ENCODE peak calls at places on chromosomes 13 and 19, in four cellular contexts. N, P, J and K are unnamed samples. For H3K9me3 and H3K4me1, the result is how much of the 10 kb centered on the place peaks cover.

GRCh38 chr19:12139309-12139708 is 841 bp downstream of the ZNF20 start:
- DNase-seq in N (no peak), P (no peak), J (no peak), K (no peak)

GRCh38 chr13:77429320-77430142 is 102.6 kb upstream of the MYCBP2 start:
- DNase-seq in P (no peak), N (no peak), J (no peak), K (no peak)

GRCh38 chr19:30543243-30543945 is 171.2 kb downstream of the ZNF536 start:
- DNase-seq in N (no peak), J (no peak), P (no peak), K (no peak)

GRCh38 chr19:27974082-27974513 is 1238.9 kb downstream of the UQCRFS1 start:
- DNase-seq in J (peak), N (no peak), P (no peak), K (no peak)

GRCh38 chr13:27446986-27447583 is 3.3 kb downstream of the MTIF3 start:
- DNase-seq in N (no peak), P (no peak), J (no peak), K (no peak)

GRCh38 chr13:110546933-110547332 is 14.6 kb downstream of the RAB20 start:
- DNase-seq in N (no peak), J (peak), P (no peak), K (peak)

GRCh38 chr13:45372189-45373115 is 31.5 kb upstream of the TPT1 start:
- DNase-seq in N (no peak), J (no peak), P (no peak), K (no peak)

GRCh38 chr13:25881946-25882574 is 169.8 kb downstream of the SHISA2 start:
- DNase-seq in P (no peak), J (no peak), N (no peak), K (no peak)

GRCh38 chr13:107586216-107586615 is 629.1 kb downstream of the LIG4 start:
- DNase-seq in P (no peak), N (no peak), J (no peak), K (no peak)

GRCh38 chr19:18648971-18649310 is 12.1 kb downstream of the KLHL26 start:
- DNase-seq in N (no peak), P (no peak), J (peak), K (peak)

GRCh38 chr13:83780201-83780600 is 102.1 kb downstream of the SLITRK1 start:
- DNase-seq in P (no peak), J (peak), N (peak), K (no peak)

GRCh38 chr13:106246817-106247216 is 288.6 kb downstream of the EFNB2 start:
- DNase-seq in J (no peak), P (no peak), N (no peak), K (no peak)

GRCh38 chr13:51920786-51921185 is 59.0 kb downstream of the CCDC70 start:
- DNase-seq in N (no peak), P (no peak), J (no peak), K (no peak)

GRCh38 chr13:87777395-87777794 is 106.2 kb downstream of the SLITRK5 start:
- DNase-seq in N (no peak), P (no peak), J (no peak), K (no peak)

GRCh38 chr13:92255533-92255932 is 857.1 kb downstream of the GPC5 start:
- DNase-seq in N (no peak), J (no peak), P (no peak), K (no peak)

DNA sequence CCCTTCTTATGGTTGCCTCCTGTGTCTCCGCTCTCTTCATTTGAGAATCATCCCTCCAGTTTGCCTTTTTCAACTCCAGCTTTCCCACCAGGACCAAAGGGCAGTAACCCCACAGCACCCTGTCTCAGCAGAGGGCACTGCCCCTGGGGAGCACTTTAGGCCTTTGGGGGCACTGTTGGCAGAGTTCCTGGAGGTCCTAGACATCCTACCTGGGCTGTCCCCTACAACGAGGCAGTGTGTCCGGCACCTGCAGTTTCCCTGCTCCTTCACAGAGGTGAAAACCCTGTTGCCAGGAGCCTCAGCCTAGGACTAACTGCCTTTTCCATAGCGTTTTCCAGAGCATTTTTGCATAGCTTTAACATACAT is 234.8 kb downstream of the TEX29 start:
- DNase-seq in J (no peak), P (no peak), N (no peak), K (no peak)
- H3K9me3 ChIP-seq in J (under half), P (under half), N (under half), K (under half)

GRCh38 chr19:58367698-58368454 is 5.3 kb upstream of the ZNF497 start:
- DNase-seq in P (no peak), N (no peak), J (peak), K (peak)

GRCh38 chr19:58374200-58374599 is 6.6 kb downstream of the ZNF837 start:
- DNase-seq in J (no peak), N (no peak), P (no peak), K (no peak)

GRCh38 chr19:58366576-58367430 is 4.3 kb upstream of the ZNF497 start:
- DNase-seq in J (no peak), P (no peak), N (no peak), K (peak)

GRCh38 chr19:58368561-58369360 is 6.2 kb upstream of the ZNF497 start:
- DNase-seq in N (no peak), P (no peak), J (no peak), K (peak)

GRCh38 chr19:58372311-58373133 is 8.3 kb downstream of the ZNF837 start:
- DNase-seq in J (peak), N (no peak), P (no peak), K (peak)
- H3K4me1 ChIP-seq in J (under half), N (under half), P (under half), K (under half)

GRCh38 chr13:112188298-112188610 is 121.3 kb downstream of the SOX1 start:
- DNase-seq in J (no peak), P (no peak), N (no peak), K (no peak)
- H3K9me3 ChIP-seq in J (under half), P (under half), N (under half), K (under half)

GRCh38 chr19:1868971-1869370 is 5.6 kb upstream of the KLF16 start:
- DNase-seq in P (no peak), N (no peak), J (no peak), K (no peak)

GRCh38 chr19:1872807-1873523 is 9.6 kb upstream of the KLF16 start:
- DNase-seq in N (no peak), P (no peak), J (no peak), K (peak)

GRCh38 chr19:1873524-1874473 is 10.4 kb upstream of the KLF16 start:
- DNase-seq in N (no peak), J (peak), P (no peak), K (peak)

GRCh38 chr19:1871140-1871597 is 7.8 kb upstream of the KLF16 start:
- DNase-seq in J (no peak), N (no peak), P (no peak), K (no peak)

DNA sequence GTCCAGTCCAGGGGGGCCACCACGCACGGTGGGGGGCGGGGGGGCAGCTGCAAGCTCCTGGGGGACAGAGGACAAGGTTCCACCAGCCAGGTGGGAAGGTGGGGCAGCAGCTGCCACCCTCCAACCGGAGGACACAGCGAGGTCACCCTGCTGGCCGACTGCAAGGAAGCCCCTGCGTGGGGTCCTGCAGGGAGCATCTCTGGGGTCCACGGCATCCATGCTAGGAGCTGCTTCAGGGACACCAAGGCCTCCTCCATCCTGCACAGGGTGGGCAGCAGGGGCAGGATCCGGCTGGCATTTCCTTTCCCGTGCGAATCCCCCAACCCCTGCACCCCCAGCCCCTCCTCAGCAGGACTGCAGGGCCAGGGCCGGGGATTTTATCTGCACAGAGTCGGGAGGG is 8.3 kb upstream of the KLF16 start:
- DNase-seq in J (no peak), P (no peak), N (no peak), K (no peak)
- H3K4me1 ChIP-seq in J (under half), P (under half), N (under half), K (under half)

GRCh38 chr13:49300716-49301589 is 53.2 kb downstream of the CDADC1 start:
- DNase-seq in N (peak), J (peak), P (no peak), K (peak)
- H3K9me3 ChIP-seq in N (under half), J (under half), P (under half), K (under half)

GRCh38 chr13:48144413-48145035 is 49.6 kb upstream of the MED4 start:
- DNase-seq in P (no peak), N (no peak), J (peak), K (peak)

GRCh38 chr13:48146636-48147035 is 51.7 kb upstream of the MED4 start:
- DNase-seq in J (no peak), P (no peak), N (no peak), K (no peak)

GRCh38 chr13:48151343-48151742 is 56.4 kb upstream of the MED4 start:
- DNase-seq in P (no peak), N (no peak), J (no peak), K (no peak)

GRCh38 chr13:48142437-48142836 is 47.5 kb upstream of the MED4 start:
- DNase-seq in J (no peak), P (no peak), N (no peak), K (no peak)

DNA sequence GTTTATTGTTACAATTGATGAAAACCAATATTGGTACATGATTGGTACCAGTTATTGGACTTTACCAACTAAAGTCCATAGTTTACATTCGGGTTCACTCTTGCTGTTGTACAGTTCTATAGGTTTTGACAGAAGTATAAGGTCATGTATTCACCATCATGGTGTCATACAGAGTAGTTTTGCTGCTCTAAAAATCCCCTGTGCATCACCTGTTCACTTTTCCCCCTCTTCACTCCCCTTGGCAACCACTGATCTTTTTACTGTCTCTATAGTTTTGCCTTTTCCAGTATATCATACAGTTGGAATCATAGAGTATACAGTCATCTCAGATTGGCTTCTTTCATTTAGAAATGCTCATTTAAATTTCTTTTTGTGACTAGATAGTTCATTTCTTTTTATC is 51.2 kb upstream of the MED4 start:
- DNase-seq in N (no peak), P (no peak), J (no peak), K (no peak)
- H3K4me1 ChIP-seq in N (under half), P (under half), J (under half), K (under half)